ENCODE peak calls at places on chromosome 21, in six cellular contexts. B is psoas muscle; P is activated gamma-delta T cell treated with Interleukin-2 at 50 U/mL for 16 hours; Q is stimulated activated CD4-positive, alpha-beta T cell treated with anti-CD3 and anti-CD28 coated beads, Interleukin-1b, Interleukin-23, amount 100 ng/mL, for 4 hours; G is coronary artery; X is H7. H is an unnamed sample.

GRCh38 chr21:21751286-21751685 is 753.1 kb downstream of the NCAM2 start:
- DNase-seq in B (no peak), P (no peak), Q (no peak), G (no peak), X (no peak), H (no peak)

GRCh38 chr21:43866233-43866632 is 1.2 kb downstream of the AGPAT3 start:
- DNase-seq in B (peak; percentile 72), P (peak; percentile 24), Q (peak; percentile 22), G (no peak), X (peak; percentile 83), H (no peak)

GRCh38 chr21:33202464-33203363 is 27.0 kb upstream of the IFNAR2 start:
- DNase-seq in B (no peak), P (no peak), Q (no peak), G (no peak), X (no peak), H (no peak)

GRCh38 chr21:38811257-38811656 is 5.5 kb downstream of the ETS2 start:
- DNase-seq in B (no peak), P (no peak), Q (no peak), G (peak; percentile 19), X (no peak), H (no peak)

GRCh38 chr21:37582613-37583012 is 216.0 kb downstream of the DYRK1A start:
- DNase-seq in B (no peak), P (no peak), Q (no peak), G (no peak), X (peak; percentile 58), H (no peak)

GRCh38 chr21:33067457-33067856 is 2.5 kb upstream of the OLIG1 start:
- DNase-seq in B (no peak), P (no peak), Q (no peak), G (no peak), X (no peak), H (no peak)

GRCh38 chr21:43318368-43318767 is 108.6 kb downstream of the SIK1 start:
- DNase-seq in B (no peak), P (no peak), Q (no peak), G (no peak), X (no peak), H (no peak)

GRCh38 chr21:42840411-42841155 is 38.8 kb downstream of the WDR4 start:
- DNase-seq in B (no peak), P (no peak), Q (no peak), G (peak; percentile 22), X (peak; percentile 6), H (no peak)

GRCh38 chr21:46226146-46226545 is 2.4 kb downstream of the LSS start:
- DNase-seq in B (no peak), P (no peak), Q (no peak), G (no peak), X (no peak), H (no peak)